ENCODE peak calls at places on chromosomes 5 and 9, in four cellular contexts. O, N, K and T are unnamed samples.

GRCh38 chr5:34040411-34040810 is 2.6 kb downstream of the C1QTNF3 start:
- DNase-seq in O (no peak), N (no peak), K (no peak), T (no peak)

GRCh38 chr5:178535299-178536175 is 54.7 kb downstream of the COL23A1 start:
- DNase-seq in O (no peak), N (peak; percentile 64), K (no peak), T (peak; percentile 95)

GRCh38 chr9:22052376-22052945 is 43.4 kb upstream of the CDKN2B start:
- DNase-seq in O (no peak), N (peak; percentile 91), K (peak; percentile 79), T (peak; percentile 18)

GRCh38 chr9:27870404-27870803 is 297.1 kb upstream of the C9orf72 start:
- DNase-seq in O (no peak), N (peak; percentile 16), K (no peak), T (no peak)

GRCh38 chr9:109286981-109287380 is 33.9 kb downstream of the EPB41L4B start:
- DNase-seq in O (no peak), N (peak; percentile 13), K (peak; percentile 27), T (peak; percentile 88)

GRCh38 chr5:107640568-107640967 is 30.2 kb downstream of the EFNA5 start:
- DNase-seq in O (no peak), N (no peak), K (no peak), T (no peak)

GRCh38 chr5:67249590-67249895 is 52.9 kb upstream of the CD180 start:
- DNase-seq in O (no peak), N (no peak), K (no peak), T (no peak)

GRCh38 chr5:122403256-122403655 is 91.2 kb downstream of the SNCAIP start:
- DNase-seq in O (no peak), N (no peak), K (no peak), T (no peak)

GRCh38 chr9:16133556-16134227 is 580.8 kb downstream of the CCDC171 start:
- DNase-seq in O (no peak), N (peak; percentile 76), K (peak; percentile 61), T (peak; percentile 74)

GRCh38 chr5:3210531-3210930 is 385.1 kb upstream of the IRX1 start:
- DNase-seq in O (no peak), N (no peak), K (no peak), T (no peak)

GRCh38 chr5:172065431-172066065 is 59.1 kb upstream of the FBXW11 start:
- DNase-seq in O (no peak), N (peak; percentile 36), K (peak; percentile 47), T (peak; percentile 47)

GRCh38 chr9:124261787-124262595 is 4.2 kb downstream of the NEK6 start:
- DNase-seq in O (no peak), N (peak; percentile 53), K (peak; percentile 65), T (no peak)

GRCh38 chr9:35952526-35953191 is 5.3 kb downstream of the OR2S2 start:
- DNase-seq in O (no peak), N (no peak), K (no peak), T (no peak)

GRCh38 chr9:35958104-35958825 is at the start of gene OR2S2:
- DNase-seq in O (no peak), N (peak; percentile 40), K (no peak), T (no peak)

GRCh38 chr9:35951736-35952135 is 6.2 kb downstream of the OR2S2 start:
- DNase-seq in O (no peak), N (peak; percentile 72), K (peak; percentile 44), T (no peak)

GRCh38 chr9:35956646-35957045 is 1.3 kb downstream of the OR2S2 start:
- DNase-seq in O (no peak), N (no peak), K (no peak), T (no peak)

GRCh38 chr9:35954942-35955546 is 2.9 kb downstream of the OR2S2 start:
- DNase-seq in O (no peak), N (peak; percentile 89), K (peak; percentile 91), T (peak; percentile 74)
- H3K4me3 ChIP-seq in O (no peak overlapping the region), N (no peak overlapping the region), K (no peak overlapping the region), T (no peak overlapping the region)

GRCh38 chr9:96333958-96334357 is 32.0 kb upstream of the HSD17B3 start:
- DNase-seq in O (no peak), N (no peak), K (no peak), T (no peak)
- H3K4me3 ChIP-seq in O (no peak overlapping the region), N (no peak overlapping the region), K (no peak overlapping the region), T (no peak overlapping the region)

GRCh38 chr5:167790462-167791260 is 500.8 kb upstream of the WWC1 start:
- DNase-seq in O (no peak), N (peak; percentile 73), K (peak; percentile 72), T (no peak)
- H3K4me3 ChIP-seq in O (no peak overlapping the region), N (no peak overlapping the region), K (no peak overlapping the region), T (no peak overlapping the region)

DNA sequence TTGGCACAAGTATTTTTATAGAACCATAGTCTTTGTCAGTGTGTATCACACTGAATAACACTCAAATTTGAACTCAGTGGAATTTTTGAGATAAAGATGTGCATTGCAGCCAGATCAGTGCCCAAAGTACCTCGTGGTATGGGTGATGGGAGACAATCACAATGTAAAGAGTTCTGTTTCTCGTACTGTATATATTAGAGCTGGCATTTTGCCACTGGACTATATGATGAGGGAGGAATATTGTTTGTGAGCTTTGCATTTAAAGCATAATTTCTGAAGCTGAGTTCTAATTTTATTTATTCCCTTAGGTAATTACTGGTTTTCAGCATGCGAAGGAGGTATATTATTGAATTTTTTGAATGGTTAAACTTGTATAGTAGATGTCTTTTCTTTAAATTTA is 43.0 kb downstream of the PAM start:
- DNase-seq in O (no peak), N (no peak), K (no peak), T (no peak)
- H3K4me3 ChIP-seq in O (no peak overlapping the region), N (no peak overlapping the region), K (no peak overlapping the region), T (no peak overlapping the region)

DNA sequence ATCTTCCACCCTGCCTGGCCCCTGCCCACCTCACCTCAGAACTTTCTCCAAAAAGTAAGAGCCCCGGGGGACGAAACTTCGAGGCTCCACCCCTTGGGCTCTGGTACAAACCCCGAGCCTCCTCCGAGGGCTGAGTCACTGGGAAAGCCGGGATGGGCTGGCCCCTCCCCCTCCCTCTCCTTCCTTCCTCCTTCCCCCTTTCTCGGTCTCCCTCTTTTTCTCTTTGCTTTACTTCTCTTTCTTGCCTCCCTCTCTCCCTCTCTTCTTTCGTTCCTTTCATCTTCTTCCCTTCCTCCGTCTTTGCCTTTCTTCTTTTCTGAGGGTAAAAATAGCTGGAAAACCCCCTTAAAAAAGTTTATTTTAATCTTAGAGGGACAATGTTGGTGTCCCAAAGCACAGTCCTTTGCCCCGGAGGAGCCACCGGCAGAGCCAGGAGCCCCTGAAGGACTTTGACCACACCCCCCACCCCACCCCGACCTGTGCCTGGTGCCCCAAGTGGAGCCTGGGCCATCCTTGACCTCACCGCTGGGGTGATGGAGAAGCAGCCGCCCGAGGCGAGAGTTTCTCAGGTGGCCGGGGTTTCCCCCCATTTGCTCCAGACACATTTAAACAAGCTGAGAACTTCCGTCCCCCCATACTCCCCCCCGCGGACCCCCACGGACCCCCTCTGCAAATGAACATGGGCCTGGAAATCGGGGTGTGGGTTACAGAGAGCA is 5.7 kb upstream of the NOTCH1 start:
- DNase-seq in O (no peak), N (peak; percentile 79), K (peak; percentile 90), T (peak; percentile 51)
- H3K4me3 ChIP-seq in O (no peak overlapping the region), N (no peak overlapping the region), K (peak overlapping the region; percentile 64), T (no peak overlapping the region)

DNA sequence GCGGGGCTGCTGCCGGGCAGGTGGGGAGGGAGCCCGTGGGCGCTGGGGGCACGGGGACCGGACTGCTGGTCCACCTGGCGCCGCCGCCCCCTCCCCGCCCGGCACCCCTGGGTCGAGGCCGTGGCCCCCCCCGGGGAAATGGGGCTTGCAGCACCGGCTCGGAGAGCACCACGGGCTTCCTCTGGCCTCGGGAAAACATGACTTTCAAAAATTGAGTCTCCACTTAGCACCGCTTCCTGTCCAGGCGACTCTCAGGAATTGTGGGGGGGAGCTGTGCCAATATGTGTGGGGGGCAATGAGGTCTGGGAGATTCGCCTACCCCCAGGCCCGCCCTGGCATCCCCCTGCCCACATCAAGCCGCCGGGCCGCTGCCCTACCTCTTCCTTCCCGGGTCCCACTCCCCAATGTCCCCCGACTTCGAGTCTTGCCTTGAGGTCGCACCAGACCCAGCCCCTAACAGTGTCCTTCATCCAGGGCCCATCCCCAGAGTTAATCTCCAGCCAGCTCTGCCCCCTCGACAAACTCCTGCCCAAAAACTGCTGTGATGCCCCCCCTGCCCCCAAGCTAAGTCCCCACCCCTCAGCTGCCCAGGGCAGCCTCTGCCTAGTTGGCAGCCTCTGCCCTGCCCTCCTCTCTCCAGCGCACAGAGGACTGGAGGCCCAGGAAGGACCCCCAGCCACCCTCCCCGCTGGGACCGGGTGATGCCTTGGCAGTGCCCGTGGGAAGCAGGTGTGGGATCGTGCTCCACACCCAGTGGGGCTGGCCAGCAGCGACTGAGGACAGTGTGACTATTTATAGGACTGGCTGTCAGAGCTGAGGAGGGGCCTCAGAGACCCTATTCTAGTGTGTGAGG is 3.9 kb downstream of the EGFL7 start:
- DNase-seq in O (no peak), N (no peak), K (peak; percentile 16), T (no peak)
- H3K4me3 ChIP-seq in O (no peak overlapping the region), N (peak overlapping the region; percentile 33), K (peak overlapping the region; percentile 47), T (peak overlapping the region; percentile 46)

GRCh38 chr5:120466337-120467006 is 2.4 kb downstream of the PRR16 start:
- DNase-seq in O (no peak), N (no peak), K (no peak), T (no peak)

GRCh38 chr5:120463026-120463770 is 902 bp upstream of the PRR16 start:
- DNase-seq in O (no peak), N (no peak), K (no peak), T (no peak)

GRCh38 chr5:120463991-120464626 is at the start of gene PRR16:
- DNase-seq in O (no peak), N (peak; percentile 76), K (peak; percentile 93), T (peak; percentile 46)

GRCh38 chr5:120464627-120465280 is 654 bp downstream of the PRR16 start:
- DNase-seq in O (no peak), N (peak; percentile 62), K (peak; percentile 81), T (peak; percentile 22)

GRCh38 chr5:120465281-120465961 is 1.3 kb downstream of the PRR16 start:
- DNase-seq in O (no peak), N (peak; percentile 63), K (peak; percentile 81), T (peak; percentile 24)
- H3K4me3 ChIP-seq in O (no peak overlapping the region), N (peak overlapping the region; percentile 49), K (peak overlapping the region; percentile 92), T (peak overlapping the region; percentile 54)

GRCh38 chr5:11590475-11590874 is 313.8 kb downstream of the CTNND2 start:
- DNase-seq in O (no peak), N (no peak), K (no peak), T (no peak)

GRCh38 chr5:11584008-11584407 is 320.2 kb downstream of the CTNND2 start:
- DNase-seq in O (no peak), N (no peak), K (no peak), T (no peak)

GRCh38 chr5:11588803-11589202 is 315.4 kb downstream of the CTNND2 start:
- DNase-seq in O (no peak), N (no peak), K (no peak), T (no peak)
- H3K4me3 ChIP-seq in O (no peak overlapping the region), N (no peak overlapping the region), K (peak overlapping the region; percentile 71), T (no peak overlapping the region)

GRCh38 chr9:113463418-113464285 is at the start of gene RGS3:
- DNase-seq in O (no peak), N (no peak), K (peak; percentile 12), T (peak; percentile 60)
- H3K4me3 ChIP-seq in O (no peak within 1 kb of the TSS), N (peak within 1 kb of the TSS; percentile 41), K (peak within 1 kb of the TSS; percentile 36), T (peak within 1 kb of the TSS; percentile 6)